ENCODE peak calls at places on chromosomes 13 and 19, in four cellular contexts. One of them, this sample, is unnamed.
A peak's percentile ranks its signal among the peaks of the same experiment; 100 is the strongest.

GRCh38 chr13:46668302-46668720 is 115.3 kb downstream of the LRCH1 start:
- DNase-seq in HCT116: no peak
- DNase-seq in HepG2: no peak
- DNase-seq in K562: no peak
- DNase-seq in this sample: no peak

GRCh38 chr13:103876571-103876970 is 810.4 kb upstream of the SLC10A2 start:
- DNase-seq in HCT116: no peak
- DNase-seq in K562: no peak
- DNase-seq in HepG2: no peak
- DNase-seq in this sample: no peak

GRCh38 chr19:55528030-55528801 is 8.7 kb downstream of the SBK2 start:
- DNase-seq in K562: no peak
- DNase-seq in HepG2: peak; percentile 30
- DNase-seq in HCT116: no peak
- DNase-seq in this sample: no peak

GRCh38 chr13:20848944-20849343 is 53.6 kb downstream of the XPO4 start:
- DNase-seq in HepG2: no peak
- DNase-seq in HCT116: no peak
- DNase-seq in K562: no peak
- DNase-seq in this sample: no peak

GRCh38 chr13:98500963-98501421 is 75.9 kb downstream of the STK24 start:
- DNase-seq in K562: no peak
- DNase-seq in HepG2: no peak
- DNase-seq in HCT116: no peak
- DNase-seq in this sample: no peak

GRCh38 chr19:53828531-53828930 is 4.4 kb upstream of the NLRP12 start:
- DNase-seq in HepG2: no peak
- DNase-seq in K562: no peak
- DNase-seq in HCT116: no peak
- DNase-seq in this sample: no peak

GRCh38 chr19:3369337-3370213 is 3.2 kb downstream of the NFIC start:
- DNase-seq in K562: no peak
- DNase-seq in HepG2: no peak
- DNase-seq in HCT116: no peak
- DNase-seq in this sample: no peak

GRCh38 chr19:42172261-42172660 is 40.0 kb upstream of the POU2F2 start:
- DNase-seq in K562: no peak
- DNase-seq in HepG2: no peak
- DNase-seq in HCT116: no peak
- DNase-seq in this sample: no peak

GRCh38 chr13:106348032-106348431 is 187.4 kb downstream of the EFNB2 start:
- DNase-seq in HepG2: no peak
- DNase-seq in K562: no peak
- DNase-seq in HCT116: peak; percentile 64
- DNase-seq in this sample: no peak

GRCh38 chr19:42402376-42403116 is 12.4 kb upstream of the CNFN start:
- DNase-seq in HepG2: no peak
- DNase-seq in HCT116: no peak
- DNase-seq in K562: no peak
- DNase-seq in this sample: no peak

GRCh38 chr13:46134961-46135522 is 30.2 kb upstream of the CPB2 start:
- DNase-seq in HCT116: peak; percentile 34
- DNase-seq in K562: no peak
- DNase-seq in HepG2: peak; percentile 78
- DNase-seq in this sample: no peak

GRCh38 chr13:22848539-22849052 is 332.2 kb upstream of the SGCG start:
- DNase-seq in K562: peak; percentile 9
- DNase-seq in HCT116: no peak
- DNase-seq in HepG2: peak; percentile 72
- DNase-seq in this sample: no peak

GRCh38 chr13:47239025-47239424 is 342.2 kb upstream of the HTR2A start:
- DNase-seq in HCT116: no peak
- DNase-seq in K562: no peak
- DNase-seq in HepG2: no peak
- DNase-seq in this sample: no peak

GRCh38 chr19:57648336-57649003 is 15.5 kb downstream of the ZNF211 start:
- DNase-seq in K562: no peak
- DNase-seq in HepG2: no peak
- DNase-seq in HCT116: no peak
- DNase-seq in this sample: no peak

GRCh38 chr19:56988271-56988670 is 131.5 kb upstream of the USP29 start:
- DNase-seq in HepG2: no peak
- DNase-seq in K562: no peak
- DNase-seq in HCT116: no peak
- DNase-seq in this sample: no peak

GRCh38 chr19:11832253-11832912 is 16.1 kb upstream of the ZNF439 start:
- DNase-seq in K562: no peak
- DNase-seq in HCT116: no peak
- DNase-seq in HepG2: no peak
- DNase-seq in this sample: no peak

GRCh38 chr19:36489920-36490415 is 607 bp upstream of the ZNF566 start:
- DNase-seq in HepG2: peak; percentile 94
- DNase-seq in HCT116: no peak
- DNase-seq in K562: peak; percentile 84
- DNase-seq in this sample: peak; percentile 83

GRCh38 chr13:19151581-19152263 is 29.9 kb downstream of the TUBA3C start:
- DNase-seq in HepG2: no peak
- DNase-seq in HCT116: no peak
- DNase-seq in K562: no peak
- DNase-seq in this sample: no peak

GRCh38 chr13:61136101-61136500 is 279.5 kb downstream of the PCDH20 start:
- DNase-seq in HCT116: no peak
- DNase-seq in HepG2: no peak
- DNase-seq in K562: no peak
- DNase-seq in this sample: no peak

GRCh38 chr19:47419789-47420188 is 462 bp upstream of the MEIS3 start:
- DNase-seq in K562: no peak
- DNase-seq in HepG2: no peak
- DNase-seq in HCT116: no peak
- DNase-seq in this sample: no peak

GRCh38 chr19:13652810-13653590 is 111.3 kb upstream of the MRI1 start:
- DNase-seq in HepG2: no peak
- DNase-seq in HCT116: no peak
- DNase-seq in K562: no peak
- DNase-seq in this sample: no peak

GRCh38 chr13:40136896-40137295 is 481.4 kb downstream of the COG6 start:
- DNase-seq in HepG2: no peak
- DNase-seq in HCT116: no peak
- DNase-seq in K562: no peak
- DNase-seq in this sample: no peak

GRCh38 chr19:29878973-29879654 is 62.9 kb upstream of the URI1 start:
- DNase-seq in HCT116: peak; percentile 48
- DNase-seq in HepG2: peak; percentile 50
- DNase-seq in K562: peak; percentile 77
- DNase-seq in this sample: peak; percentile 39

GRCh38 chr13:73940098-73940497 is 194.1 kb downstream of the KLF12 start:
- DNase-seq in HCT116: no peak
- DNase-seq in K562: no peak
- DNase-seq in HepG2: no peak
- DNase-seq in this sample: no peak

GRCh38 chr13:73939603-73940002 is 194.6 kb downstream of the KLF12 start:
- DNase-seq in HCT116: no peak
- DNase-seq in HepG2: no peak
- DNase-seq in K562: no peak
- DNase-seq in this sample: no peak

GRCh38 chr13:73937420-73937819 is 196.8 kb downstream of the KLF12 start:
- DNase-seq in K562: no peak
- DNase-seq in HCT116: no peak
- DNase-seq in HepG2: no peak
- DNase-seq in this sample: no peak

GRCh38 chr13:73939071-73939380 is 195.2 kb downstream of the KLF12 start:
- DNase-seq in K562: no peak
- DNase-seq in HepG2: no peak
- DNase-seq in HCT116: no peak
- DNase-seq in this sample: no peak

DNA sequence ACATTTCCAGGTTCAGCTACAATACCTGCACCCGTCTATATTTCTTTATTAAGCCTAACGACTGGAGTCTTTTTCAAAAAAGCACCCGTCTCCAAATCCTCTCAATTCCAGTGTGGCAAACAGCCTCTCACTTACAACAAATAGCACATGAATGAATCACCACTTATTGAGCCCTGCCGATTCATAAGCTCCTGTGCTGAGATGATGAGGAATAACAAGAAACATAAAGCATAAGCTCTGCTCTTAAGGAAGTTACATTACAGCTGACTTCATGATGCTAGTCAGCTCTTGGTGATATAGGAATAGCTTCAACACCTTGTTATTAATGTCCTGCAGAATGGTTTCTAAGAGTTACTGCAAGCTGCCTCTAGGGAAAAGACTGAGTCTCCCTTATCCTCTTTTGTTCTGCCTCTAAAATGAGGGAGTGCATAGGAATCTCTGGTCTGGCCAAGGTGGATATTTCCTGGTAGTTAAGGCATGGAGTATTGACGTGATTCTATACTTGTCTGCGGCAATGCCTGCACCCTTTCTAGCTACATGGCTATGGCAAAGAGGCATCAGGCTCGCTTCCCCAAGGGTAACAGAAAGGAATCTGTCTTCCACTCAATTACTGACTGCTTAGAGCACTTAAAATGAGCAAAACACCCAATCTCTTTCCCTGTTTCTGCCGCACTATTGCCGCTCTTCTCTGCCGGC is 195.7 kb downstream of the KLF12 start:
- DNase-seq in K562: no peak
- DNase-seq in HepG2: no peak
- DNase-seq in HCT116: peak; percentile 18
- DNase-seq in this sample: no peak
- TF ChIP-seq REST in K562: no peak
- TF ChIP-seq REST in HepG2: no peak
- TF ChIP-seq REST in HCT116: no peak
- TF ChIP-seq REST in this sample: no peak

GRCh38 chr19:2341987-2342386 is 13.5 kb downstream of the SPPL2B start:
- DNase-seq in HCT116: no peak
- DNase-seq in HepG2: no peak
- DNase-seq in K562: no peak
- DNase-seq in this sample: no peak
- TF ChIP-seq TCF7L2 in HCT116: no peak
- TF ChIP-seq TCF7L2 in HepG2: no peak
- TF ChIP-seq TCF7L2 in K562: no peak
- TF ChIP-seq TCF7L2 in this sample: no peak

GRCh38 chr13:111322916-111323331 is 2.5 kb downstream of the TEX29 start:
- DNase-seq in K562: no peak
- DNase-seq in HepG2: no peak
- DNase-seq in HCT116: no peak
- DNase-seq in this sample: no peak
- H3K27ac ChIP-seq in K562: no peak overlapping the region
- H3K27ac ChIP-seq in HepG2: no peak overlapping the region
- H3K27ac ChIP-seq in HCT116: no peak overlapping the region
- H3K27ac ChIP-seq in this sample: no peak overlapping the region

GRCh38 chr19:48755787-48756674 is 707 bp downstream of the FGF21 start:
- DNase-seq in HepG2: no peak
- DNase-seq in K562: no peak
- DNase-seq in HCT116: no peak
- DNase-seq in this sample: no peak
- TF ChIP-seq REST in HepG2: no peak
- TF ChIP-seq REST in K562: no peak
- TF ChIP-seq REST in HCT116: no peak
- TF ChIP-seq REST in this sample: no peak

GRCh38 chr19:18322318-18322758 is 538 bp downstream of the LSM4 start:
- DNase-seq in HCT116: no peak
- DNase-seq in HepG2: peak; percentile 74
- DNase-seq in K562: peak; percentile 66
- DNase-seq in this sample: no peak
- TF ChIP-seq TCF7L2 in HCT116: no peak
- TF ChIP-seq TCF7L2 in HepG2: no peak
- TF ChIP-seq TCF7L2 in K562: no peak
- TF ChIP-seq TCF7L2 in this sample: no peak

DNA sequence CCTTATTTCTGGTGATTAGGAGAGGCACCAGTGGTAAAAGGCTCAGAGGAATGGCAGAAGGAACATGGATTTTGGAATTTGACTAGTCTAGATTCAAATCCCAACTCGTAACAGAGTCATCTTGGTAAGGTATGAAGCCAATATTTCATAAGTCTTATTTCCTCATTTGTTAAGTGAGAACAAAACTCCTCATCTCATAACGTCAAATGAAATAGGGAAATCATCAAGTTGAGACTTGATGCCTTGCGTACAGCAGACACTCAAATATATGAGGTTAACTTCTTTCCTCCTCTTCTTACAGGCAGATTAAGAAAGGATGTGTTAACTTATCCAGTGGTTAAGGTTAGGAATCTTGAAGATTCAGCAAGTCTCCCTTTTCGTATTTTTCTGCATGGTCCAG is 189.2 kb downstream of the DLEU7 start:
- DNase-seq in HepG2: no peak
- DNase-seq in K562: no peak
- DNase-seq in HCT116: no peak
- DNase-seq in this sample: no peak
- H3K27ac ChIP-seq in HepG2: no peak overlapping the region
- H3K27ac ChIP-seq in K562: no peak overlapping the region
- H3K27ac ChIP-seq in HCT116: no peak overlapping the region
- H3K27ac ChIP-seq in this sample: no peak overlapping the region

GRCh38 chr19:46225558-46226004 is 4.0 kb upstream of the IGFL1 start:
- DNase-seq in HCT116: no peak
- DNase-seq in HepG2: no peak
- DNase-seq in K562: no peak
- DNase-seq in this sample: no peak
- TF ChIP-seq REST in HCT116: peak; percentile 67
- TF ChIP-seq REST in HepG2: peak; percentile 91
- TF ChIP-seq REST in K562: peak; percentile 93
- TF ChIP-seq REST in this sample: no peak

This sample was measured in Panc1.